ENCODE peak calls at places on chromosomes 11 and 22, in seven cellular contexts. U is Daoy; T is M059J; P is heart right ventricle; A is fibroblast of lung; O is activated CD8-positive, alpha-beta memory T cell treated with anti-CD3 and anti-CD28 coated beads, Interleukin-2, amount 50 U/mL, for 4 hours; I is NCI-H1417. R is an unnamed sample.

GRCh38 chr11:280762-281485 is 2.7 kb downstream of the NLRP6 start:
- DNase-seq in U (no peak), T (no peak), P (peak; percentile 3), A (no peak), O (peak; percentile 36), I (no peak), R (no peak)

GRCh38 chr22:32764330-32765116 is 37.0 kb upstream of the TIMP3 start:
- DNase-seq in U (peak; percentile 63), T (peak; percentile 68), P (peak; percentile 47), A (peak; percentile 95), O (no peak), I (no peak), R (peak; percentile 37)

GRCh38 chr11:57325735-57326048 is 940 bp upstream of the TNKS1BP1 start:
- DNase-seq in U (no peak), T (no peak), P (peak; percentile 52), A (no peak), O (no peak), I (no peak), R (peak; percentile 89)

GRCh38 chr22:48431536-48432315 is 1395.9 kb downstream of the BRD1 start:
- DNase-seq in U (no peak), T (no peak), P (no peak), A (no peak), O (no peak), I (no peak), R (no peak)

GRCh38 chr22:28557184-28557583 is 122.5 kb downstream of the TTC28 start:
- DNase-seq in U (no peak), T (no peak), P (no peak), A (no peak), O (no peak), I (no peak), R (no peak)

GRCh38 chr11:60318726-60319125 is 8.3 kb upstream of the MS4A6E start:
- DNase-seq in U (no peak), T (peak; percentile 87), P (no peak), A (no peak), O (no peak), I (no peak), R (no peak)

GRCh38 chr22:49694462-49695260 is 133.0 kb downstream of the BRD1 start:
- DNase-seq in U (no peak), T (no peak), P (no peak), A (no peak), O (no peak), I (no peak), R (no peak)

GRCh38 chr11:45577755-45578154 is 87.7 kb downstream of the CHST1 start:
- DNase-seq in U (no peak), T (no peak), P (no peak), A (no peak), O (no peak), I (no peak), R (no peak)

GRCh38 chr11:62431171-62431895 is 12.5 kb downstream of the SCGB1A1 start:
- DNase-seq in U (peak; percentile 22), T (peak; percentile 88), P (no peak), A (peak; percentile 78), O (no peak), I (no peak), R (no peak)